ENCODE peak calls at places on chromosomes 1 and 21, in nine cellular contexts. E is fibroblast of mammary gland; K is CD4-positive, alpha-beta T cell; Z is neural progenitor cell; B is heart right ventricle; T is epithelial cell of esophagus; D is upper lobe of right lung; N is neural crest cell; G is mammary epithelial cell. U is an unnamed sample.

GRCh38 chr1:30286241-30286983 is 437.0 kb downstream of the MATN1 start:
- DNase-seq in E (no peak), K (no peak), Z (no peak), B (no peak), T (no peak), D (no peak), N (no peak), G (no peak), U (no peak)

GRCh38 chr1:24908591-24909259 is 21.4 kb downstream of the RUNX3 start:
- DNase-seq in E (no peak), K (no peak), Z (no peak), B (no peak), T (no peak), D (peak; percentile 27), N (no peak), G (no peak), U (no peak)

GRCh38 chr1:161068306-161069200 is 1.1 kb downstream of the ARHGAP30 start:
- DNase-seq in E (no peak), K (peak; percentile 76), Z (no peak), B (peak; percentile 62), T (peak; percentile 43), D (peak; percentile 82), N (no peak), G (no peak), U (peak; percentile 73)

GRCh38 chr1:86773331-86774288 is 69.2 kb downstream of the SH3GLB1 start:
- DNase-seq in E (peak; percentile 30), K (no peak), Z (no peak), B (no peak), T (peak; percentile 69), D (no peak), N (no peak), G (peak; percentile 43), U (no peak)

GRCh38 chr1:202683029-202683428 is 27.2 kb downstream of the SYT2 start:
- DNase-seq in E (no peak), K (no peak), Z (no peak), B (no peak), T (no peak), D (no peak), N (no peak), G (no peak), U (no peak)

GRCh38 chr1:226482975-226483660 is 65.4 kb upstream of the STUM start:
- DNase-seq in E (no peak), K (no peak), Z (peak; percentile 20), B (no peak), T (peak; percentile 23), D (no peak), N (no peak), G (no peak), U (no peak)

GRCh38 chr1:206953126-206953525 is 6.9 kb upstream of the PIGR start:
- DNase-seq in E (no peak), K (no peak), Z (no peak), B (no peak), T (no peak), D (no peak), N (no peak), G (no peak), U (no peak)

GRCh38 chr1:66278260-66279046 is 255.5 kb upstream of the SGIP1 start:
- DNase-seq in E (no peak), K (no peak), Z (no peak), B (no peak), T (peak; percentile 32), D (no peak), N (no peak), G (no peak), U (peak; percentile 46)

GRCh38 chr1:227781314-227781930 is 34.1 kb upstream of the PRSS38 start:
- DNase-seq in E (no peak), K (no peak), Z (no peak), B (no peak), T (no peak), D (no peak), N (no peak), G (no peak), U (no peak)

GRCh38 chr1:220767312-220768126 is 19.2 kb upstream of the MTARC1 start:
- DNase-seq in E (peak; percentile 13), K (no peak), Z (no peak), B (no peak), T (no peak), D (no peak), N (no peak), G (no peak), U (no peak)

GRCh38 chr1:88847618-88848017 is 43.7 kb downstream of the GTF2B start:
- DNase-seq in E (peak; percentile 2), K (no peak), Z (peak; percentile 92), B (no peak), T (no peak), D (no peak), N (no peak), G (no peak), U (no peak)

GRCh38 chr21:44999972-45000636 is 60.3 kb downstream of the SLX9 start:
- DNase-seq in E (no peak), K (no peak), Z (no peak), B (peak; percentile 8), T (peak; percentile 87), D (peak; percentile 65), N (no peak), G (peak; percentile 26), U (no peak)

GRCh38 chr21:36320421-36321324 is 676 bp downstream of the MORC3 start:
- DNase-seq in E (peak; percentile 73), K (no peak), Z (no peak), B (peak; percentile 74), T (peak; percentile 90), D (peak; percentile 87), N (peak; percentile 64), G (peak; percentile 88), U (no peak)

GRCh38 chr1:31848381-31848897 is 32.6 kb upstream of the SPOCD1 start:
- DNase-seq in E (no peak), K (peak; percentile 48), Z (no peak), B (no peak), T (no peak), D (peak; percentile 32), N (no peak), G (no peak), U (peak; percentile 19)

GRCh38 chr1:97668945-97669344 is 251.9 kb downstream of the DPYD start:
- DNase-seq in E (peak; percentile 67), K (no peak), Z (no peak), B (no peak), T (peak; percentile 58), D (no peak), N (no peak), G (peak; percentile 28), U (no peak)
- TF ChIP-seq CTCF in E (peak; percentile 28), K (peak; percentile 18), Z (no peak), B (no peak), T (peak; percentile 37), D (no peak), N (no peak), G (no peak), U (peak; percentile 4)

DNA sequence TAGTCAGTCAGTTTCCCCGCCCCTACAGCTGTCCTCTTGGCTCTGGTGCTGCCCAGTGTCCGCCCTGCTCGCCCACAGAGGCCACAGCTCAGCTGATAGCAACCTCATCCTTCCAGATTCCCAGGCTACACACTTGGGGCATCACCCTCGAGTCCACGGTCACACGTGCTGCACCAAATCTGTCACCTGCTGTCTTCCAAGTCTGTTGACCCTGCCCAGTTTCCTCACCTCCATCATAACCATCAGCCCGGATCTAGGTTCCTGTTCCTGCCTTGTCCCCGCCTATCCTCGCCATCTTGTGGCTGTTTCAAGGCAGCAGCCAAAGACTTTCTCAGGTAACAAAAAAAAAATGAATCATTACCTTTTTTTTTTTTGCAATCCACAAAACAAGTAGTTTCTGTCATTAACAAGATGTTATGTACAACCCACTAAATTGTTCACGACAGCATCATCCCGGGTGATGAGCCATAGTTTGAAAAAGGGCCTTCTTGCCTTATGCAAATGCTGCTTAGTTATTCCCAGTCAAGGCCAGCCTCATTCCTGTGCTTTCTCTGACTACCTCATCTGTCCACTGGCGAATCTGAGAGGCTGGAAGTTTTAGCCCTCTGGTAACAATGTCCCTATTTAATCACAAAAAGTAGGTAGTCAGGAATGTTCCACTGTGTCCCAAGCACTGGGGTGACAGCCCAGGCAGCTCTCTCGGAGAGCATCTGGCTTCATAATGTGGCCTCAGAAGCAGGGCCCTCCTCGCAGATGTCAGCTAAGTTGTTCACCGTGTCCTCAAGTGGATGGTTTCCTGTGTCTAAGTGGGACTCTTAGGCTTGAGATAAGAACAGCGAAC is 4.9 kb upstream of the MIIP start:
- DNase-seq in E (peak; percentile 43), K (no peak), Z (no peak), B (no peak), T (peak; percentile 88), D (no peak), N (no peak), G (peak; percentile 83), U (no peak)
- TF ChIP-seq CTCF in E (peak; percentile 9), K (no peak), Z (peak; percentile 24), B (no peak), T (peak; percentile 41), D (no peak), N (peak; percentile 29), G (no peak), U (peak; percentile 12)

DNA sequence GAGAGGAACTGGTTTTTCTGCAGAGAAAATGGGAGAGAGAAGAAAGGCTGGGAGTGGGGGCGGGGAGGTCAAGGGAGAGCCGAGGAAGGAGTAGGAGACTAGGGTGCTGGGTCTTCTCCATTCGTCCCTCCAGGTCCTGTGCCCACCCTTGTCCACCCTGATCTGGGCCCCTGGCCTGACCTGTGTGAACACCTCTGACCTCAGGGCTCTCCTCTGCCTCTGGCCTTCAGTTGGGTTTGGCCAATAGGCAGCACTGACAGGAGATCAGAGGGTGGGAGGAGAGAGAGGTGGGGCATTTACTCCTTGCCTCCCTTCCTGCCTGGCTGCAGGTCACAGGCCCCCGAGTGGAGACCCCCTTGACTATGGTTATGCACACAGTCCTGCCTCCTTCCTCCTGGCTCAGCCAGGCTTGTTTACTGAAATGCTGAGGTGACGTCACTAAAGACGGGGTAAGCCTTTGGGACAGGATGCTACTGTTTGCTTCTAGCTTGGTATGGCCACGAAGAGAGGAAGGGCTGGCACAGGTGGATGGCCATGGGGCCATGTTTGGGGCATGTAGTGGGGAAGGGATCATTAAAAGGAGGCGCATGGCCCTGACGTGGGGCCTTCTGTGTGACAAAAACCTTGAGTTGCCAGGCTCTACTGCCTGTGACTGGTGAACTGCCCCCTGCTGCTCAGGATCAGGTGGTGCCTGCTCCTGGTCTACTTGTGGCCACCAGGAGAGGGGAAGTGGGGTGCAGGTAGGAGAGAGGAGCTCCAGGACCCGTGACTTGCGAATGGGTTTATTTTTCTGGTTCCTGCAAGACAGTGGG is 248.7 kb upstream of the CSF3R start:
- DNase-seq in E (no peak), K (no peak), Z (no peak), B (no peak), T (no peak), D (no peak), N (no peak), G (no peak), U (no peak)
- TF ChIP-seq CTCF in E (no peak), K (no peak), Z (peak; percentile 21), B (no peak), T (no peak), D (no peak), N (no peak), G (no peak), U (peak; percentile 38)

DNA sequence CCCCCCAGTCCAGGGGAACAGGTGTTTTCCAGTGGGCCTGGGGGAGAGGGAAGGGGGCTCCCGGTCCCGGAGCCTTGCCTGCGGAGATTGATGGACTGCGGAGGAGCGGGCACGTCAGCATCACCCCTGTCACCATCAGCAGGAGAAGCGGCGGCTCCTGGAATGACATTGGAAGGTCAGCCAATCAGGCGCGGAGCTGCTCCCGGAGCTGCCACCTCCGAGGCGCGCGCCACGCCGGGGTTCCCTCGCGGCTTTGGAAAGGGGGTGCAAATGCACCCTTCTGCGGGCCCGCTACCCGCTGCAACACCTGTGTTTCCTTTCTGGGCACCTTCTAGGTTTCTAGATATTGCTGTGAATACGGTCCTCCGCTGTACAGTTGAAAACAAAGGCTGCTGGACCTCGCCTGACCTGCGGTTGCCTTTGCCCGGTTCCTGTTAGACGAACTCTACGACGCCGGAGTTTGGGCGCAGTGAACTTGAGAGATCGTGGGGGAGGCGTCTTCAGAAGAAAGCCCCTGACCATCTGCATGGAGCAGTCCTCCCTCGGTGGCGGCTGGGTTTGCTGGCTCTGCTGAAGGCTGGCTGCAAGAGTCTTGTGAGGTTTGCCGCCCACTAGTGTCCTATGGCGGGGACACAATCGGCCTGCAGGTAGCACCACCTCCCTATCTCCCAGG is 5.3 kb downstream of the DSCAM start:
- DNase-seq in E (no peak), K (no peak), Z (peak; percentile 85), B (peak; percentile 42), T (peak; percentile 79), D (peak; percentile 80), N (peak; percentile 57), G (peak; percentile 42), U (no peak)
- TF ChIP-seq CTCF in E (no peak), K (no peak), Z (peak; percentile 65), B (peak; percentile 44), T (peak; percentile 69), D (peak; percentile 40), N (peak; percentile 71), G (peak; percentile 59), U (no peak)